ENCODE peak calls at places on chromosome 3, in seven cellular contexts. One of them, this sample, is unnamed.
A peak's percentile ranks its signal among the peaks of the same experiment; 100 is the strongest.

GRCh38 chr3:52771702-52772101 is 962 bp upstream of the NEK4 start:
- DNase-seq in T1000: no peak
- DNase-seq in activated CD8-positive, alpha-beta memory T cell treated with anti-CD3 and anti-CD28 coated beads for 4 hours: no peak
- DNase-seq in Calu3: no peak
- DNase-seq in breast epithelium: no peak
- DNase-seq in GM20000: no peak
- DNase-seq in SK-MEL-5: no peak
- DNase-seq in this sample: no peak

GRCh38 chr3:145557405-145557804 is 603.6 kb downstream of the PLOD2 start:
- DNase-seq in T1000: peak; percentile 46
- DNase-seq in activated CD8-positive, alpha-beta memory T cell treated with anti-CD3 and anti-CD28 coated beads for 4 hours: no peak
- DNase-seq in Calu3: no peak
- DNase-seq in breast epithelium: no peak
- DNase-seq in GM20000: no peak
- DNase-seq in SK-MEL-5: peak; percentile 58
- DNase-seq in this sample: no peak

GRCh38 chr3:33064929-33065328 is 32.0 kb downstream of the GLB1 start:
- DNase-seq in T1000: no peak
- DNase-seq in activated CD8-positive, alpha-beta memory T cell treated with anti-CD3 and anti-CD28 coated beads for 4 hours: no peak
- DNase-seq in Calu3: no peak
- DNase-seq in breast epithelium: no peak
- DNase-seq in GM20000: no peak
- DNase-seq in SK-MEL-5: no peak
- DNase-seq in this sample: no peak

GRCh38 chr3:21654241-21654640 is 96.8 kb downstream of the ZNF385D start:
- DNase-seq in T1000: no peak
- DNase-seq in activated CD8-positive, alpha-beta memory T cell treated with anti-CD3 and anti-CD28 coated beads for 4 hours: no peak
- DNase-seq in Calu3: no peak
- DNase-seq in breast epithelium: no peak
- DNase-seq in GM20000: no peak
- DNase-seq in SK-MEL-5: no peak
- DNase-seq in this sample: no peak

GRCh38 chr3:16377196-16377595 is 112.2 kb downstream of the OXNAD1 start:
- DNase-seq in T1000: no peak
- DNase-seq in activated CD8-positive, alpha-beta memory T cell treated with anti-CD3 and anti-CD28 coated beads for 4 hours: no peak
- DNase-seq in Calu3: no peak
- DNase-seq in breast epithelium: no peak
- DNase-seq in GM20000: no peak
- DNase-seq in SK-MEL-5: no peak
- DNase-seq in this sample: no peak

GRCh38 chr3:46504780-46505179 is 7.0 kb downstream of the RTP3 start:
- DNase-seq in T1000: no peak
- DNase-seq in activated CD8-positive, alpha-beta memory T cell treated with anti-CD3 and anti-CD28 coated beads for 4 hours: no peak
- DNase-seq in Calu3: no peak
- DNase-seq in breast epithelium: no peak
- DNase-seq in GM20000: no peak
- DNase-seq in SK-MEL-5: peak; percentile 37
- DNase-seq in this sample: no peak

GRCh38 chr3:182323898-182324297 is 469.4 kb upstream of the ATP11B start:
- DNase-seq in T1000: no peak
- DNase-seq in activated CD8-positive, alpha-beta memory T cell treated with anti-CD3 and anti-CD28 coated beads for 4 hours: no peak
- DNase-seq in Calu3: no peak
- DNase-seq in breast epithelium: no peak
- DNase-seq in GM20000: no peak
- DNase-seq in SK-MEL-5: no peak
- DNase-seq in this sample: no peak

GRCh38 chr3:58392191-58392590 is 41.4 kb downstream of the PDHB start:
- DNase-seq in T1000: no peak
- DNase-seq in activated CD8-positive, alpha-beta memory T cell treated with anti-CD3 and anti-CD28 coated beads for 4 hours: no peak
- DNase-seq in Calu3: no peak
- DNase-seq in breast epithelium: no peak
- DNase-seq in GM20000: no peak
- DNase-seq in SK-MEL-5: no peak
- DNase-seq in this sample: no peak

GRCh38 chr3:13998831-13999230 is 119.0 kb upstream of the WNT7A start:
- DNase-seq in T1000: no peak
- DNase-seq in activated CD8-positive, alpha-beta memory T cell treated with anti-CD3 and anti-CD28 coated beads for 4 hours: no peak
- DNase-seq in Calu3: no peak
- DNase-seq in breast epithelium: no peak
- DNase-seq in GM20000: no peak
- DNase-seq in SK-MEL-5: peak; percentile 58
- DNase-seq in this sample: no peak

GRCh38 chr3:55089211-55089610 is 161.4 kb upstream of the LRTM1 start:
- DNase-seq in T1000: no peak
- DNase-seq in activated CD8-positive, alpha-beta memory T cell treated with anti-CD3 and anti-CD28 coated beads for 4 hours: no peak
- DNase-seq in Calu3: no peak
- DNase-seq in breast epithelium: no peak
- DNase-seq in GM20000: no peak
- DNase-seq in SK-MEL-5: no peak
- DNase-seq in this sample: no peak

GRCh38 chr3:3633761-3634160 is 165.5 kb upstream of the LRRN1 start:
- DNase-seq in T1000: no peak
- DNase-seq in activated CD8-positive, alpha-beta memory T cell treated with anti-CD3 and anti-CD28 coated beads for 4 hours: no peak
- DNase-seq in Calu3: no peak
- DNase-seq in breast epithelium: no peak
- DNase-seq in GM20000: no peak
- DNase-seq in SK-MEL-5: no peak
- DNase-seq in this sample: no peak

GRCh38 chr3:50978991-50979667 is 304.4 kb downstream of the DOCK3 start:
- DNase-seq in T1000: no peak
- DNase-seq in activated CD8-positive, alpha-beta memory T cell treated with anti-CD3 and anti-CD28 coated beads for 4 hours: no peak
- DNase-seq in Calu3: no peak
- DNase-seq in breast epithelium: no peak
- DNase-seq in GM20000: no peak
- DNase-seq in SK-MEL-5: peak; percentile 28
- DNase-seq in this sample: no peak

GRCh38 chr3:157280786-157281185 is 120.8 kb upstream of the CCNL1 start:
- DNase-seq in T1000: no peak
- DNase-seq in activated CD8-positive, alpha-beta memory T cell treated with anti-CD3 and anti-CD28 coated beads for 4 hours: no peak
- DNase-seq in Calu3: no peak
- DNase-seq in breast epithelium: no peak
- DNase-seq in GM20000: no peak
- DNase-seq in SK-MEL-5: no peak
- DNase-seq in this sample: no peak

GRCh38 chr3:188854395-188855149 is 317.2 kb upstream of the TPRG1 start:
- DNase-seq in T1000: no peak
- DNase-seq in activated CD8-positive, alpha-beta memory T cell treated with anti-CD3 and anti-CD28 coated beads for 4 hours: no peak
- DNase-seq in Calu3: no peak
- DNase-seq in breast epithelium: no peak
- DNase-seq in GM20000: no peak
- DNase-seq in SK-MEL-5: peak; percentile 19
- DNase-seq in this sample: no peak

GRCh38 chr3:79040701-79041100 is 727.1 kb downstream of the ROBO1 start:
- DNase-seq in T1000: peak; percentile 11
- DNase-seq in activated CD8-positive, alpha-beta memory T cell treated with anti-CD3 and anti-CD28 coated beads for 4 hours: no peak
- DNase-seq in Calu3: no peak
- DNase-seq in breast epithelium: no peak
- DNase-seq in GM20000: no peak
- DNase-seq in SK-MEL-5: peak; percentile 29
- DNase-seq in this sample: no peak

GRCh38 chr3:169453256-169454059 is 210.1 kb downstream of the MECOM start:
- DNase-seq in T1000: no peak
- DNase-seq in activated CD8-positive, alpha-beta memory T cell treated with anti-CD3 and anti-CD28 coated beads for 4 hours: no peak
- DNase-seq in Calu3: no peak
- DNase-seq in breast epithelium: no peak
- DNase-seq in GM20000: no peak
- DNase-seq in SK-MEL-5: no peak
- DNase-seq in this sample: peak; percentile 26

GRCh38 chr3:28328188-28329151 is 20.1 kb upstream of the ZCWPW2 start:
- DNase-seq in T1000: no peak
- DNase-seq in activated CD8-positive, alpha-beta memory T cell treated with anti-CD3 and anti-CD28 coated beads for 4 hours: no peak
- DNase-seq in Calu3: no peak
- DNase-seq in breast epithelium: no peak
- DNase-seq in GM20000: no peak
- DNase-seq in SK-MEL-5: peak; percentile 43
- DNase-seq in this sample: peak; percentile 37

GRCh38 chr3:127043731-127044510 is 61.0 kb downstream of the PLXNA1 start:
- DNase-seq in T1000: no peak
- DNase-seq in activated CD8-positive, alpha-beta memory T cell treated with anti-CD3 and anti-CD28 coated beads for 4 hours: no peak
- DNase-seq in Calu3: peak; percentile 43
- DNase-seq in breast epithelium: no peak
- DNase-seq in GM20000: no peak
- DNase-seq in SK-MEL-5: no peak
- DNase-seq in this sample: no peak

GRCh38 chr3:39110041-39110639 is 2.7 kb downstream of the TTC21A start:
- DNase-seq in T1000: no peak
- DNase-seq in activated CD8-positive, alpha-beta memory T cell treated with anti-CD3 and anti-CD28 coated beads for 4 hours: no peak
- DNase-seq in Calu3: no peak
- DNase-seq in breast epithelium: no peak
- DNase-seq in GM20000: no peak
- DNase-seq in SK-MEL-5: peak; percentile 6
- DNase-seq in this sample: no peak

GRCh38 chr3:130661116-130661515 is 85.5 kb downstream of the PIK3R4 start:
- DNase-seq in T1000: no peak
- DNase-seq in activated CD8-positive, alpha-beta memory T cell treated with anti-CD3 and anti-CD28 coated beads for 4 hours: no peak
- DNase-seq in Calu3: no peak
- DNase-seq in breast epithelium: no peak
- DNase-seq in GM20000: no peak
- DNase-seq in SK-MEL-5: no peak
- DNase-seq in this sample: no peak

GRCh38 chr3:31581660-31582059 is 48.9 kb downstream of the STT3B start:
- DNase-seq in T1000: no peak
- DNase-seq in activated CD8-positive, alpha-beta memory T cell treated with anti-CD3 and anti-CD28 coated beads for 4 hours: no peak
- DNase-seq in Calu3: no peak
- DNase-seq in breast epithelium: no peak
- DNase-seq in GM20000: no peak
- DNase-seq in SK-MEL-5: no peak
- DNase-seq in this sample: no peak

GRCh38 chr3:47057212-47057671 is 77.8 kb downstream of the NBEAL2 start:
- DNase-seq in T1000: no peak
- DNase-seq in activated CD8-positive, alpha-beta memory T cell treated with anti-CD3 and anti-CD28 coated beads for 4 hours: peak; percentile 18
- DNase-seq in Calu3: no peak
- DNase-seq in breast epithelium: no peak
- DNase-seq in GM20000: no peak
- DNase-seq in SK-MEL-5: no peak
- DNase-seq in this sample: peak; percentile 89

GRCh38 chr3:57752307-57752706 is 3.8 kb upstream of the SLMAP start:
- DNase-seq in T1000: no peak
- DNase-seq in activated CD8-positive, alpha-beta memory T cell treated with anti-CD3 and anti-CD28 coated beads for 4 hours: no peak
- DNase-seq in Calu3: peak; percentile 75
- DNase-seq in breast epithelium: no peak
- DNase-seq in GM20000: no peak
- DNase-seq in SK-MEL-5: no peak
- DNase-seq in this sample: peak; percentile 86

GRCh38 chr3:197266331-197266730 is 32.1 kb downstream of the DLG1 start:
- DNase-seq in T1000: no peak
- DNase-seq in activated CD8-positive, alpha-beta memory T cell treated with anti-CD3 and anti-CD28 coated beads for 4 hours: no peak
- DNase-seq in Calu3: no peak
- DNase-seq in breast epithelium: no peak
- DNase-seq in GM20000: no peak
- DNase-seq in SK-MEL-5: no peak
- DNase-seq in this sample: no peak

This sample was measured in SW480.